ENCODE peak calls at places on chromosomes 2 and 18, in seven cellular contexts. H, W, J, V, B, C and D are unnamed samples.

GRCh38 chr18:1147616-1148184 is 243.0 kb downstream of the ADCYAP1 start:
- DNase-seq in H (no peak), W (peak; percentile 7), J (no peak), V (no peak), B (no peak), C (no peak), D (no peak)

GRCh38 chr18:62107881-62108280 is 79.0 kb downstream of the PIGN start:
- DNase-seq in H (no peak), W (no peak), J (no peak), V (no peak), B (no peak), C (no peak), D (no peak)

GRCh38 chr2:179877601-179878364 is 16.4 kb upstream of the ZNF385B start:
- DNase-seq in H (peak; percentile 10), W (no peak), J (no peak), V (no peak), B (no peak), C (no peak), D (no peak)

GRCh38 chr18:45567123-45567522 is 48.2 kb upstream of the SLC14A2 start:
- DNase-seq in H (peak; percentile 21), W (peak; percentile 59), J (no peak), V (no peak), B (no peak), C (no peak), D (no peak)

GRCh38 chr18:49189772-49190171 is 239.0 kb upstream of the SMAD7 start:
- DNase-seq in H (no peak), W (no peak), J (no peak), V (peak; percentile 37), B (no peak), C (no peak), D (no peak)

GRCh38 chr2:60603533-60604190 is 50.2 kb upstream of the BCL11A start:
- DNase-seq in H (no peak), W (no peak), J (no peak), V (no peak), B (no peak), C (no peak), D (no peak)

GRCh38 chr2:101759162-101759561 is 61.7 kb downstream of the MAP4K4 start:
- DNase-seq in H (peak; percentile 97), W (no peak), J (no peak), V (peak; percentile 92), B (no peak), C (no peak), D (no peak)

GRCh38 chr2:237885931-237886701 is 26.7 kb downstream of the RAMP1 start:
- DNase-seq in H (no peak), W (no peak), J (no peak), V (no peak), B (no peak), C (peak; percentile 72), D (no peak)

GRCh38 chr18:59575995-59576394 is 121.2 kb downstream of the CCBE1 start:
- DNase-seq in H (no peak), W (no peak), J (no peak), V (no peak), B (no peak), C (no peak), D (no peak)

GRCh38 chr2:42421157-42421485 is 60.1 kb upstream of the COX7A2L start:
- DNase-seq in H (no peak), W (no peak), J (no peak), V (no peak), B (no peak), C (no peak), D (no peak)

GRCh38 chr18:48575658-48576453 is 37.0 kb downstream of the CTIF start:
- DNase-seq in H (no peak), W (no peak), J (no peak), V (no peak), B (no peak), C (no peak), D (no peak)

GRCh38 chr18:60200558-60200957 is 172.0 kb downstream of the MC4R start:
- DNase-seq in H (no peak), W (no peak), J (no peak), V (no peak), B (no peak), C (no peak), D (no peak)

GRCh38 chr2:37561615-37562569 is 109.5 kb downstream of the CDC42EP3 start:
- DNase-seq in H (peak; percentile 94), W (no peak), J (no peak), V (peak; percentile 91), B (no peak), C (no peak), D (no peak)

GRCh38 chr2:144513388-144514100 is 6.4 kb downstream of the ZEB2 start:
- DNase-seq in H (peak; percentile 81), W (no peak), J (no peak), V (peak; percentile 49), B (no peak), C (no peak), D (no peak)

GRCh38 chr2:170485254-170485653 is 229.9 kb upstream of the SP5 start:
- DNase-seq in H (no peak), W (no peak), J (no peak), V (no peak), B (no peak), C (no peak), D (no peak)

GRCh38 chr2:37779123-37779522 is 107.7 kb upstream of the CDC42EP3 start:
- DNase-seq in H (peak; percentile 59), W (no peak), J (no peak), V (no peak), B (no peak), C (no peak), D (no peak)

GRCh38 chr2:217393585-217394032 is 533.7 kb upstream of the TNP1 start:
- DNase-seq in H (peak; percentile 96), W (no peak), J (peak; percentile 81), V (peak; percentile 92), B (peak; percentile 53), C (peak; percentile 53), D (no peak)

GRCh38 chr2:209463226-209463625 is 39.4 kb downstream of the MAP2 start:
- DNase-seq in H (no peak), W (peak; percentile 10), J (no peak), V (no peak), B (no peak), C (no peak), D (no peak)

GRCh38 chr2:166257859-166258258 is 117.9 kb downstream of the SCN9A start:
- DNase-seq in H (no peak), W (no peak), J (no peak), V (no peak), B (no peak), C (no peak), D (no peak)

GRCh38 chr18:7871560-7872456 is 304.7 kb downstream of the PTPRM start:
- DNase-seq in H (peak; percentile 17), W (no peak), J (no peak), V (no peak), B (peak; percentile 50), C (no peak), D (no peak)

GRCh38 chr18:7876354-7876753 is 309.2 kb downstream of the PTPRM start:
- DNase-seq in H (no peak), W (no peak), J (no peak), V (no peak), B (no peak), C (no peak), D (no peak)

GRCh38 chr18:7870855-7871254 is 303.7 kb downstream of the PTPRM start:
- DNase-seq in H (peak; percentile 14), W (no peak), J (no peak), V (no peak), B (no peak), C (no peak), D (no peak)

GRCh38 chr18:7873316-7873715 is 306.2 kb downstream of the PTPRM start:
- DNase-seq in H (no peak), W (no peak), J (no peak), V (no peak), B (no peak), C (no peak), D (no peak)

GRCh38 chr18:7872569-7872968 is 305.5 kb downstream of the PTPRM start:
- DNase-seq in H (peak; percentile 62), W (peak; percentile 48), J (no peak), V (peak; percentile 54), B (peak; percentile 67), C (no peak), D (no peak)
- TF ChIP-seq CTCF in H (peak; percentile 31), W (peak; percentile 20), J (no peak), V (peak; percentile 58), B (no peak), C (no peak), D (no peak)

DNA sequence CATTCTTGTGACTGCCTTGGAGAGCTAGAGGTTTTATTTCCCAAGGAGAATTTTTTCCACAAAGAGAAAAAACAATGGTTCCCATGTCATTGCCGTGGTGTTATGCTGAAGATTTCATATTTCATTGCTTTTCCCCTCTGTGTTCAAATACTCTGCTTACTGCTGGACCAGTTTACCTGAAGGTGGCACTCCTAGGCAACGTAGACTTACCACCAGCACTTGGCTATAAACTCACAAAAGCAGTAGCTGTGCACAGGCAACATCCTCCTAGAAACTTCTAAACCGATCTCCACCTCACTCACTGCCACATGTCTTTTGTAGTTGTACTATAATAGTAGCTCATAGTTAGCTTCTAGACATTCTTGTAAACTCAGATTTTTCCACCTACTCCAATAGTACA is 1319.7 kb upstream of the CRIM1 start:
- DNase-seq in H (no peak), W (peak; percentile 1), J (no peak), V (no peak), B (no peak), C (no peak), D (no peak)
- TF ChIP-seq CTCF in H (no peak), W (no peak), J (no peak), V (no peak), B (no peak), C (no peak), D (no peak)

DNA sequence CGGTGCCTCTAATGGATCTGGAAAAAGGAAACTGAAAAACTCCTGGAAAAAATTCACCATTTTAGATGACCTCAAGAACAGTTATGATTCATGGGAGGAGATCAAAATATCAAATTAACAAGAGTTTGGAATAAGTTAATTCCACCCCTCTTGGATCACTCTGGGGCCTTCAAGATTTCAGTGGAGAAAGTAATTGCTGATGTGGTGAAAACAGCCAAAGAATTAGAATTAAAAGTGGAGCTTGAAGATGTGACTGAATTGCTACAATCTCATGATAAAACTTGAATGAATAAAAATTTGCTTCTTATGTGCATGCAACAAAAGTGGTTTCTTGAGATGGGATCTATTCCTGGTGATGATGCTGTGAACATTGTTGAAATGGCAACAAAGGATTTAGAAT is 974.4 kb upstream of the GYPC start:
- DNase-seq in H (no peak), W (no peak), J (no peak), V (no peak), B (no peak), C (no peak), D (no peak)
- TF ChIP-seq CTCF in H (no peak), W (no peak), J (no peak), V (no peak), B (no peak), C (no peak), D (no peak)

GRCh38 chr2:1104364-1104763 is 153.7 kb downstream of the SNTG2 start:
- DNase-seq in H (no peak), W (no peak), J (no peak), V (no peak), B (no peak), C (no peak), D (no peak)

GRCh38 chr2:1101011-1101410 is 150.4 kb downstream of the SNTG2 start:
- DNase-seq in H (no peak), W (no peak), J (no peak), V (no peak), B (no peak), C (no peak), D (no peak)

GRCh38 chr2:1097086-1097485 is 146.4 kb downstream of the SNTG2 start:
- DNase-seq in H (no peak), W (no peak), J (no peak), V (no peak), B (no peak), C (no peak), D (no peak)

GRCh38 chr2:1101982-1102381 is 151.3 kb downstream of the SNTG2 start:
- DNase-seq in H (no peak), W (no peak), J (no peak), V (no peak), B (no peak), C (no peak), D (no peak)

GRCh38 chr2:1099418-1099817 is 148.8 kb downstream of the SNTG2 start:
- DNase-seq in H (no peak), W (no peak), J (no peak), V (no peak), B (no peak), C (no peak), D (no peak)
- TF ChIP-seq CTCF in H (no peak), W (no peak), J (no peak), V (no peak), B (no peak), C (no peak), D (no peak)